ENCODE peak calls at places on chromosomes 5 and 9, in seven cellular contexts. One of them, this sample, is unnamed.

GRCh38 chr5:133273661-133274596 is 222.1 kb downstream of the HSPA4 start:
- DNase-seq in left lung: no peak
- DNase-seq in fibroblast of lung: peak; percentile 66
- DNase-seq in cerebellar cortex: no peak
- DNase-seq in AG04450: no peak
- DNase-seq in transverse colon: no peak
- DNase-seq in hippocampal formation: no peak
- DNase-seq in this sample: no peak

GRCh38 chr5:168881427-168882149 is 302.4 kb upstream of the PANK3 start:
- DNase-seq in left lung: no peak
- DNase-seq in fibroblast of lung: no peak
- DNase-seq in cerebellar cortex: no peak
- DNase-seq in AG04450: no peak
- DNase-seq in transverse colon: no peak
- DNase-seq in hippocampal formation: no peak
- DNase-seq in this sample: no peak

GRCh38 chr5:107294669-107295068 is 376.1 kb downstream of the EFNA5 start:
- DNase-seq in left lung: no peak
- DNase-seq in fibroblast of lung: no peak
- DNase-seq in cerebellar cortex: no peak
- DNase-seq in AG04450: no peak
- DNase-seq in transverse colon: no peak
- DNase-seq in hippocampal formation: no peak
- DNase-seq in this sample: no peak

GRCh38 chr5:180495292-180495691 is 1.1 kb downstream of the CNOT6 start:
- DNase-seq in left lung: no peak
- DNase-seq in fibroblast of lung: no peak
- DNase-seq in cerebellar cortex: no peak
- DNase-seq in AG04450: no peak
- DNase-seq in transverse colon: no peak
- DNase-seq in hippocampal formation: no peak
- DNase-seq in this sample: no peak

GRCh38 chr5:141672856-141673813 is 8.9 kb downstream of the ARAP3 start:
- DNase-seq in left lung: no peak
- DNase-seq in fibroblast of lung: no peak
- DNase-seq in cerebellar cortex: no peak
- DNase-seq in AG04450: no peak
- DNase-seq in transverse colon: no peak
- DNase-seq in hippocampal formation: no peak
- DNase-seq in this sample: no peak

GRCh38 chr5:150511641-150512367 is 3.9 kb downstream of the NDST1 start:
- DNase-seq in left lung: no peak
- DNase-seq in fibroblast of lung: peak; percentile 82
- DNase-seq in cerebellar cortex: no peak
- DNase-seq in AG04450: no peak
- DNase-seq in transverse colon: peak; percentile 93
- DNase-seq in hippocampal formation: no peak
- DNase-seq in this sample: no peak

GRCh38 chr9:20558609-20559016 is 63.7 kb downstream of the MLLT3 start:
- DNase-seq in left lung: no peak
- DNase-seq in fibroblast of lung: peak; percentile 87
- DNase-seq in cerebellar cortex: no peak
- DNase-seq in AG04450: peak; percentile 49
- DNase-seq in transverse colon: no peak
- DNase-seq in hippocampal formation: no peak
- DNase-seq in this sample: no peak

GRCh38 chr5:167049043-167049663 is 1242.3 kb upstream of the WWC1 start:
- DNase-seq in left lung: no peak
- DNase-seq in fibroblast of lung: peak; percentile 35
- DNase-seq in cerebellar cortex: peak; percentile 75
- DNase-seq in AG04450: no peak
- DNase-seq in transverse colon: peak; percentile 46
- DNase-seq in hippocampal formation: peak; percentile 8
- DNase-seq in this sample: no peak

GRCh38 chr5:1831677-1832313 is 30.6 kb downstream of the NDUFS6 start:
- DNase-seq in left lung: no peak
- DNase-seq in fibroblast of lung: no peak
- DNase-seq in cerebellar cortex: no peak
- DNase-seq in AG04450: no peak
- DNase-seq in transverse colon: no peak
- DNase-seq in hippocampal formation: no peak
- DNase-seq in this sample: no peak

GRCh38 chr5:176985516-176985915 is 21.1 kb downstream of the UIMC1 start:
- DNase-seq in left lung: no peak
- DNase-seq in fibroblast of lung: no peak
- DNase-seq in cerebellar cortex: no peak
- DNase-seq in AG04450: no peak
- DNase-seq in transverse colon: no peak
- DNase-seq in hippocampal formation: no peak
- DNase-seq in this sample: no peak

GRCh38 chr5:67012241-67012640 is 184.4 kb downstream of the CD180 start:
- DNase-seq in left lung: no peak
- DNase-seq in fibroblast of lung: peak; percentile 78
- DNase-seq in cerebellar cortex: no peak
- DNase-seq in AG04450: no peak
- DNase-seq in transverse colon: no peak
- DNase-seq in hippocampal formation: no peak
- DNase-seq in this sample: no peak

GRCh38 chr9:89801723-89802680 is 197.2 kb downstream of the GADD45G start:
- DNase-seq in left lung: no peak
- DNase-seq in fibroblast of lung: no peak
- DNase-seq in cerebellar cortex: no peak
- DNase-seq in AG04450: no peak
- DNase-seq in transverse colon: no peak
- DNase-seq in hippocampal formation: no peak
- DNase-seq in this sample: no peak

GRCh38 chr5:84718377-84718776 is 333.7 kb upstream of the EDIL3 start:
- DNase-seq in left lung: no peak
- DNase-seq in fibroblast of lung: peak; percentile 27
- DNase-seq in cerebellar cortex: no peak
- DNase-seq in AG04450: no peak
- DNase-seq in transverse colon: no peak
- DNase-seq in hippocampal formation: no peak
- DNase-seq in this sample: no peak

GRCh38 chr9:114141553-114142548 is 13.5 kb upstream of the COL27A1 start:
- DNase-seq in left lung: no peak
- DNase-seq in fibroblast of lung: peak; percentile 27
- DNase-seq in cerebellar cortex: no peak
- DNase-seq in AG04450: no peak
- DNase-seq in transverse colon: no peak
- DNase-seq in hippocampal formation: no peak
- DNase-seq in this sample: no peak

GRCh38 chr9:133701321-133701980 is 36.7 kb downstream of the SARDH start:
- DNase-seq in left lung: peak; percentile 29
- DNase-seq in fibroblast of lung: no peak
- DNase-seq in cerebellar cortex: peak; percentile 17
- DNase-seq in AG04450: no peak
- DNase-seq in transverse colon: no peak
- DNase-seq in hippocampal formation: peak; percentile 38
- DNase-seq in this sample: no peak

GRCh38 chr5:164324239-164324638 is 818.8 kb downstream of the MAT2B start:
- DNase-seq in left lung: no peak
- DNase-seq in fibroblast of lung: no peak
- DNase-seq in cerebellar cortex: no peak
- DNase-seq in AG04450: no peak
- DNase-seq in transverse colon: no peak
- DNase-seq in hippocampal formation: no peak
- DNase-seq in this sample: no peak

GRCh38 chr9:12657233-12657632 is 36.0 kb upstream of the TYRP1 start:
- DNase-seq in left lung: no peak
- DNase-seq in fibroblast of lung: no peak
- DNase-seq in cerebellar cortex: no peak
- DNase-seq in AG04450: no peak
- DNase-seq in transverse colon: no peak
- DNase-seq in hippocampal formation: no peak
- DNase-seq in this sample: no peak

GRCh38 chr9:38281196-38281595 is 111.3 kb upstream of the ALDH1B1 start:
- DNase-seq in left lung: no peak
- DNase-seq in fibroblast of lung: no peak
- DNase-seq in cerebellar cortex: no peak
- DNase-seq in AG04450: no peak
- DNase-seq in transverse colon: no peak
- DNase-seq in hippocampal formation: no peak
- DNase-seq in this sample: no peak

GRCh38 chr9:131218370-131218769 is 57.9 kb downstream of the FAM78A start:
- DNase-seq in left lung: no peak
- DNase-seq in fibroblast of lung: no peak
- DNase-seq in cerebellar cortex: no peak
- DNase-seq in AG04450: no peak
- DNase-seq in transverse colon: no peak
- DNase-seq in hippocampal formation: no peak
- DNase-seq in this sample: no peak

GRCh38 chr5:34571380-34572041 is 84.6 kb upstream of the RAI14 start:
- DNase-seq in left lung: no peak
- DNase-seq in fibroblast of lung: peak; percentile 89
- DNase-seq in cerebellar cortex: no peak
- DNase-seq in AG04450: peak; percentile 42
- DNase-seq in transverse colon: no peak
- DNase-seq in hippocampal formation: no peak
- DNase-seq in this sample: no peak

GRCh38 chr9:129720181-129720864 is 32.5 kb downstream of the PTGES start:
- DNase-seq in left lung: no peak
- DNase-seq in fibroblast of lung: no peak
- DNase-seq in cerebellar cortex: no peak
- DNase-seq in AG04450: no peak
- DNase-seq in transverse colon: no peak
- DNase-seq in hippocampal formation: no peak
- DNase-seq in this sample: no peak

GRCh38 chr5:80149161-80149609 is 106.7 kb downstream of the SERINC5 start:
- DNase-seq in left lung: no peak
- DNase-seq in fibroblast of lung: no peak
- DNase-seq in cerebellar cortex: no peak
- DNase-seq in AG04450: no peak
- DNase-seq in transverse colon: no peak
- DNase-seq in hippocampal formation: peak; percentile 34
- DNase-seq in this sample: no peak

GRCh38 chr9:18490591-18491370 is 16.8 kb downstream of the ADAMTSL1 start:
- DNase-seq in left lung: no peak
- DNase-seq in fibroblast of lung: peak; percentile 100
- DNase-seq in cerebellar cortex: no peak
- DNase-seq in AG04450: peak; percentile 96
- DNase-seq in transverse colon: no peak
- DNase-seq in hippocampal formation: no peak
- DNase-seq in this sample: no peak

GRCh38 chr5:95884021-95884333 is 61.5 kb upstream of the GLRX start:
- DNase-seq in left lung: no peak
- DNase-seq in fibroblast of lung: no peak
- DNase-seq in cerebellar cortex: no peak
- DNase-seq in AG04450: no peak
- DNase-seq in transverse colon: no peak
- DNase-seq in hippocampal formation: no peak
- DNase-seq in this sample: no peak

GRCh38 chr9:4826417-4827166 is 33.8 kb downstream of the RCL1 start:
- DNase-seq in left lung: no peak
- DNase-seq in fibroblast of lung: peak; percentile 51
- DNase-seq in cerebellar cortex: no peak
- DNase-seq in AG04450: no peak
- DNase-seq in transverse colon: no peak
- DNase-seq in hippocampal formation: no peak
- DNase-seq in this sample: no peak

GRCh38 chr5:72243706-72244105 is 76.3 kb downstream of the MRPS27 start:
- DNase-seq in left lung: no peak
- DNase-seq in fibroblast of lung: no peak
- DNase-seq in cerebellar cortex: no peak
- DNase-seq in AG04450: no peak
- DNase-seq in transverse colon: no peak
- DNase-seq in hippocampal formation: no peak
- DNase-seq in this sample: no peak

GRCh38 chr5:65261499-65261898 is 220.2 kb downstream of the ADAMTS6 start:
- DNase-seq in left lung: no peak
- DNase-seq in fibroblast of lung: peak; percentile 4
- DNase-seq in cerebellar cortex: no peak
- DNase-seq in AG04450: no peak
- DNase-seq in transverse colon: no peak
- DNase-seq in hippocampal formation: no peak
- DNase-seq in this sample: no peak

GRCh38 chr5:112597831-112598230 is 139.9 kb upstream of the APC start:
- DNase-seq in left lung: no peak
- DNase-seq in fibroblast of lung: no peak
- DNase-seq in cerebellar cortex: no peak
- DNase-seq in AG04450: no peak
- DNase-seq in transverse colon: no peak
- DNase-seq in hippocampal formation: no peak
- DNase-seq in this sample: no peak

GRCh38 chr5:134007581-134008256 is 2.9 kb upstream of the VDAC1 start:
- DNase-seq in left lung: no peak
- DNase-seq in fibroblast of lung: peak; percentile 34
- DNase-seq in cerebellar cortex: peak; percentile 39
- DNase-seq in AG04450: no peak
- DNase-seq in transverse colon: no peak
- DNase-seq in hippocampal formation: no peak
- DNase-seq in this sample: no peak

GRCh38 chr5:176534640-176535039 is 2.6 kb downstream of the RNF44 start:
- DNase-seq in left lung: no peak
- DNase-seq in fibroblast of lung: no peak
- DNase-seq in cerebellar cortex: peak; percentile 30
- DNase-seq in AG04450: no peak
- DNase-seq in transverse colon: peak; percentile 56
- DNase-seq in hippocampal formation: no peak
- DNase-seq in this sample: no peak